ENCODE peak calls at places on chromosomes 11 and 22, in five cellular contexts. S is IMR-90; F is fibroblast of mammary gland; K is CD8-positive, alpha-beta T cell; H is colonic mucosa. I is an unnamed sample.

GRCh38 chr22:44483878-44484277 is 14.2 kb downstream of the RTL6 start:
- DNase-seq in S (no peak), F (no peak), K (no peak), H (no peak), I (no peak)

GRCh38 chr22:46256358-46256958 is 6.4 kb upstream of the CDPF1 start:
- DNase-seq in S (peak), F (peak), K (no peak), H (no peak), I (no peak)

GRCh38 chr22:40055143-40055926 is 60.6 kb downstream of the FAM83F start:
- DNase-seq in S (no peak), F (no peak), K (no peak), H (no peak), I (no peak)

GRCh38 chr11:83816572-83817187 is 530.5 kb upstream of the CCDC90B start:
- DNase-seq in S (peak), F (peak), K (no peak), H (no peak), I (no peak)

GRCh38 chr22:44928711-44929347 is 81.0 kb downstream of the PHF21B start:
- DNase-seq in S (no peak), F (no peak), K (no peak), H (no peak), I (no peak)

GRCh38 chr11:74948546-74948897 is 369 bp downstream of the XRRA1 start:
- DNase-seq in S (no peak), F (peak), K (no peak), H (no peak), I (no peak)

GRCh38 chr11:86671386-86672006 is 920 bp downstream of the ME3 start:
- DNase-seq in S (no peak), F (peak), K (no peak), H (peak), I (no peak)

GRCh38 chr11:79121351-79121750 is 319.5 kb downstream of the TENM4 start:
- DNase-seq in S (peak), F (no peak), K (no peak), H (no peak), I (no peak)

GRCh38 chr11:30106222-30106621 is 89.4 kb upstream of the KCNA4 start:
- DNase-seq in S (no peak), F (no peak), K (no peak), H (no peak), I (no peak)

GRCh38 chr11:116887909-116888556 is 50.6 kb upstream of the APOA1 start:
- DNase-seq in S (peak), F (no peak), K (no peak), H (no peak), I (no peak)

GRCh38 chr11:34356576-34356917 is 1.3 kb downstream of the ABTB2 start:
- DNase-seq in S (peak), F (peak), K (peak), H (no peak), I (no peak)

GRCh38 chr22:19629720-19630419 is 84.4 kb upstream of the SEPTIN5 start:
- DNase-seq in S (peak), F (peak), K (peak), H (peak), I (peak)

GRCh38 chr11:68038718-68039525 is at the start of gene TCIRG1:
- DNase-seq in S (peak), F (peak), K (peak), H (peak), I (no peak)

GRCh38 chr11:34644669-34645406 is 23.9 kb downstream of the EHF start:
- DNase-seq in S (peak), F (peak), K (no peak), H (no peak), I (no peak)

GRCh38 chr11:117176186-117176585 is 2.4 kb upstream of the SIDT2 start:
- DNase-seq in S (no peak), F (no peak), K (no peak), H (no peak), I (no peak)

GRCh38 chr11:128517457-128518230 is 69.7 kb downstream of the ETS1 start:
- DNase-seq in S (no peak), F (peak), K (no peak), H (no peak), I (no peak)

GRCh38 chr11:62497132-62497915 is 49.3 kb downstream of the AHNAK start:
- DNase-seq in S (peak), F (peak), K (no peak), H (peak), I (no peak)

GRCh38 chr11:116638463-116638862 is 134.3 kb downstream of the BUD13 start:
- DNase-seq in S (no peak), F (no peak), K (no peak), H (no peak), I (no peak)

GRCh38 chr11:32173435-32173834 is 82.6 kb downstream of the RCN1 start:
- DNase-seq in S (peak), F (peak), K (no peak), H (peak), I (peak)

GRCh38 chr11:1198766-1199688 is 23.8 kb upstream of the MUC5B start:
- DNase-seq in S (no peak), F (no peak), K (no peak), H (no peak), I (no peak)

GRCh38 chr22:34886812-34887211 is 179.1 kb upstream of the ISX start:
- DNase-seq in S (no peak), F (no peak), K (no peak), H (no peak), I (no peak)

GRCh38 chr11:17640493-17641164 is 78.7 kb upstream of the MYOD1 start:
- DNase-seq in S (no peak), F (no peak), K (no peak), H (no peak), I (no peak)

GRCh38 chr11:64230985-64231365 is 627 bp downstream of the DNAJC4 start:
- DNase-seq in S (no peak), F (no peak), K (no peak), H (no peak), I (no peak)

GRCh38 chr11:112724194-112724790 is 236.9 kb upstream of the NCAM1 start:
- DNase-seq in S (no peak), F (no peak), K (no peak), H (no peak), I (no peak)

GRCh38 chr11:14078941-14079522 is 116.5 kb downstream of the SPON1 start:
- DNase-seq in S (no peak), F (no peak), K (no peak), H (no peak), I (no peak)

GRCh38 chr11:128965485-128965884 is 22.8 kb upstream of the TP53AIP1 start:
- DNase-seq in S (no peak), F (no peak), K (no peak), H (no peak), I (no peak)

GRCh38 chr11:74480683-74481417 is 12.7 kb downstream of the LIPT2 start:
- DNase-seq in S (no peak), F (no peak), K (no peak), H (no peak), I (no peak)

GRCh38 chr11:210122-210802 is 2.8 kb downstream of the RIC8A start:
- DNase-seq in S (peak), F (peak), K (no peak), H (peak), I (no peak)

GRCh38 chr11:10544491-10545470 is 3.8 kb upstream of the RNF141 start:
- DNase-seq in S (no peak), F (no peak), K (no peak), H (no peak), I (no peak)

GRCh38 chr22:38414009-38414395 is 41.0 kb downstream of the KCNJ4 start:
- DNase-seq in S (no peak), F (no peak), K (peak), H (no peak), I (no peak)

GRCh38 chr22:50441428-50441993 is 33.3 kb downstream of the SBF1 start:
- DNase-seq in S (no peak), F (no peak), K (no peak), H (no peak), I (no peak)

GRCh38 chr11:1202776-1203504 is 19.9 kb upstream of the MUC5B start:
- DNase-seq in S (peak), F (peak), K (peak), H (peak), I (peak)

GRCh38 chr22:46273432-46274148 is 5.8 kb downstream of the TTC38 start:
- DNase-seq in S (no peak), F (no peak), K (no peak), H (no peak), I (no peak)

GRCh38 chr11:71488086-71488967 is 35.3 kb downstream of the NADSYN1 start:
- DNase-seq in S (peak), F (no peak), K (no peak), H (no peak), I (no peak)

GRCh38 chr11:93652161-93652597 is 9.3 kb upstream of the CEP295 start:
- DNase-seq in S (peak), F (peak), K (peak), H (peak), I (no peak)

DNA sequence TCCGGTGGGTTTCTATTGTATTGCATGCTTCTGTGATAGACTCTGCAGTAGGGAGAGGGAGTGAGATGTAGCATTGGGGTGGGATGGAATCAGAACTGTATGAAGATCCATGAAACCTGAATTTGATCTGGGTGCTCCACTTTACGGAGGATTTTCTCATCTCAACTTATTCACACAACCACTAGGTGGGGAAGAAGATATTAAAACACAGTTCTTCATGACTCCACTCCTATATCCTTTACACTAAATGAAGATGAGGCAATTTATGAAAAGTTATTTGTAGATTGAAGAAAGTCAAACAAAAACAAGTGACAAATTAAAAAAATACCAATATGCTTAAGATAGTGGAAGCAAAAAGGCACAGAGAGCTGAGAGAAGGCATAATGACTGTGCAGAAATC is 92.6 kb upstream of the PDGFD start:
- DNase-seq in S (peak), F (peak), K (no peak), H (no peak), I (no peak)
- TF ChIP-seq CTCF in S (peak), F (peak), K (no peak), H (no peak), I (no peak)

GRCh38 chr22:41274856-41275255 is 11.1 kb downstream of the RANGAP1 start:
- DNase-seq in S (no peak), F (no peak), K (no peak), H (no peak), I (no peak)

GRCh38 chr22:41273128-41273527 is 12.9 kb downstream of the RANGAP1 start:
- DNase-seq in S (no peak), F (no peak), K (no peak), H (no peak), I (no peak)

GRCh38 chr22:41267958-41268357 is 18.0 kb downstream of the RANGAP1 start:
- DNase-seq in S (no peak), F (no peak), K (no peak), H (no peak), I (no peak)

DNA sequence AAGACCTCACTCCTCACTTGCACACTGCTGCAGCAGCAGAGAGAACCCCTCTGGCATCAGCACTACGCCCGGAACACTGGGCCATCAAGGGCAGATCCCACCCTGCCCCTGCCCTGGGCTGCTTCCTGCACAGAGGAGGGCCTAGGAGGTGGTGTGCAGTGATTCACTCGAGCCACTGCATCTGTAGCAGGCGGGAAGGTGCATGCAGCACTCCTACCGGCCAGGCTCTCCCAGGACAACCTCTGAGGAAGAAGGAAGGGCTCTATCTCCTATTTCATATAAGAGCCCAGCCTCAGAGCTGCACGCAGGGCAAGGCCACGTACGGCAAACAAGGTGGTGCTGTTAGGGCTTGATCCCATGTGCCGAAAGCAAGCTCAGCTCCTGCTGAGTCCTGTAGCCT is 14.2 kb downstream of the RANGAP1 start:
- DNase-seq in S (no peak), F (no peak), K (no peak), H (no peak), I (no peak)
- TF ChIP-seq CTCF in S (no peak), F (no peak), K (no peak), H (no peak), I (no peak)

GRCh38 chr11:118917488-118918127 is 8.1 kb downstream of the BCL9L start:
- DNase-seq in S (peak), F (peak), K (peak), H (peak), I (no peak)

GRCh38 chr11:118916842-118917388 is 8.8 kb downstream of the BCL9L start:
- DNase-seq in S (peak), F (peak), K (peak), H (no peak), I (no peak)

GRCh38 chr11:118915941-118916841 is 9.5 kb downstream of the BCL9L start:
- DNase-seq in S (no peak), F (no peak), K (no peak), H (no peak), I (no peak)

GRCh38 chr11:118918686-118919280 is 6.9 kb downstream of the BCL9L start:
- DNase-seq in S (peak), F (peak), K (peak), H (no peak), I (no peak)

GRCh38 chr11:118918128-118918685 is 7.5 kb downstream of the BCL9L start:
- DNase-seq in S (peak), F (peak), K (peak), H (peak), I (no peak)
- TF ChIP-seq CTCF in S (no peak), F (no peak), K (no peak), H (no peak), I (no peak)

GRCh38 chr11:18804621-18805020 is 13.0 kb upstream of the PTPN5 start:
- DNase-seq in S (no peak), F (no peak), K (no peak), H (no peak), I (no peak)

GRCh38 chr11:18798941-18799469 is 7.4 kb upstream of the PTPN5 start:
- DNase-seq in S (no peak), F (no peak), K (no peak), H (no peak), I (no peak)

GRCh38 chr11:18802381-18803257 is 11.0 kb upstream of the PTPN5 start:
- DNase-seq in S (peak), F (peak), K (no peak), H (peak), I (no peak)
- TF ChIP-seq CTCF in S (peak), F (peak), K (peak), H (peak), I (peak)

GRCh38 chr22:23514317-23515038 is 65.6 kb downstream of the IGLL1 start:
- DNase-seq in S (no peak), F (no peak), K (no peak), H (no peak), I (no peak)
- TF ChIP-seq CTCF in S (no peak), F (no peak), K (no peak), H (no peak), I (no peak)

GRCh38 chr11:110479070-110479444 is 49.3 kb downstream of the FDX1 start:
- DNase-seq in S (no peak), F (no peak), K (no peak), H (no peak), I (no peak)

GRCh38 chr11:110479445-110480101 is 49.8 kb downstream of the FDX1 start:
- DNase-seq in S (peak), F (peak), K (no peak), H (no peak), I (no peak)

GRCh38 chr11:110481523-110481922 is 51.8 kb downstream of the FDX1 start:
- DNase-seq in S (no peak), F (no peak), K (no peak), H (no peak), I (no peak)

GRCh38 chr11:110474578-110474977 is 44.8 kb downstream of the FDX1 start:
- DNase-seq in S (no peak), F (no peak), K (no peak), H (no peak), I (no peak)

DNA sequence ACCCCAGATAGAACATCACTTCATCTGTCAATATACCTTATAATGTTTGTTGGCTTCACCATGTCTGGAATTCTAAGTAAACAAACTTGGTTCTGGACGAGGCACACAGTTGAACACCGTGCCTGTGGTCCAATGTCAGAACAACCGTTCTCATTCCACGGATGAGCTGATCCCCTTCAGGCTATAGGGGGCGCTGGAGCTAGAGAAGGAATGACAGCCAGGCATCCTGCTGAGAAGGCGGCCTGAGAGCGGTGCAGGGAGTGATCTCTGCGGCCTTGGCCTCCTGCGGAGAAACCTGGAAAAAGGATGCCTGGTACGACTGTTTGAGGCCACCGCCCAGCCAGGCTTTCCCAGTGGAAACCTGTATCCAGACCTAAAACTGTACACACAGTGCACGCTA is 48.7 kb downstream of the FDX1 start:
- DNase-seq in S (no peak), F (no peak), K (no peak), H (no peak), I (no peak)
- TF ChIP-seq CTCF in S (no peak), F (peak), K (no peak), H (no peak), I (no peak)

I was measured in D721Med.